ENCODE peak calls at places on chromosomes 16 and 17, in five cellular contexts. S, Q, J, X and A are unnamed samples.

GRCh38 chr16:4392382-4393242 is 21.0 kb downstream of the VASN start:
- DNase-seq in J (no peak), S (peak), Q (peak), X (no peak), A (no peak)

GRCh38 chr17:78378225-78379133 is at the start of gene PGS1:
- DNase-seq in Q (peak), X (peak), S (peak), J (no peak), A (no peak)

GRCh38 chr16:29900102-29900887 is at the start of gene ASPHD1:
- DNase-seq in J (no peak), S (peak), Q (peak), X (peak), A (peak)

GRCh38 chr17:65564793-65565192 is 3.3 kb upstream of the AXIN2 start:
- DNase-seq in Q (no peak), S (peak), X (no peak), J (no peak), A (peak)

GRCh38 chr17:64507418-64507766 is 615 bp downstream of the CEP95 start:
- DNase-seq in Q (no peak), X (peak), J (peak), S (peak), A (no peak)

GRCh38 chr17:12320286-12320685 is 299.6 kb downstream of the MAP2K4 start:
- DNase-seq in S (no peak), J (peak), X (no peak), Q (no peak), A (no peak)

GRCh38 chr17:7476474-7476873 is 3.0 kb downstream of the ZBTB4 start:
- DNase-seq in X (no peak), Q (no peak), J (no peak), S (peak), A (no peak)

GRCh38 chr17:77540975-77541374 is 400.2 kb downstream of the SEC14L1 start:
- DNase-seq in X (no peak), S (no peak), Q (no peak), J (no peak), A (no peak)

GRCh38 chr17:64155751-64156544 is 26.0 kb upstream of the ERN1 start:
- DNase-seq in Q (peak), J (no peak), X (peak), S (peak), A (no peak)

GRCh38 chr17:32287804-32288511 is 22.3 kb downstream of the RHBDL3 start:
- DNase-seq in S (no peak), X (no peak), Q (no peak), J (no peak), A (no peak)

GRCh38 chr17:10048951-10049350 is 143.9 kb upstream of the RCVRN start:
- DNase-seq in Q (no peak), J (no peak), X (no peak), S (no peak), A (no peak)

GRCh38 chr16:85755929-85756768 is 5.3 kb upstream of the C16orf74 start:
- DNase-seq in Q (no peak), X (no peak), S (no peak), J (no peak), A (no peak)

GRCh38 chr17:79019631-79020584 is 4.1 kb upstream of the C1QTNF1 start:
- DNase-seq in Q (peak), J (no peak), X (peak), S (peak), A (peak)

GRCh38 chr16:80569440-80570105 is 28.8 kb downstream of the DYNLRB2 start:
- DNase-seq in S (peak), X (no peak), Q (no peak), J (no peak), A (peak)

GRCh38 chr17:31310877-31311276 is 3.0 kb downstream of the EVI2B start:
- DNase-seq in Q (no peak), X (no peak), S (no peak), J (no peak), A (no peak)

GRCh38 chr17:4182043-4182442 is 39.0 kb downstream of the CYB5D2 start:
- DNase-seq in J (no peak), Q (no peak), X (no peak), S (no peak), A (no peak)

GRCh38 chr16:2971985-2972784 is 3.0 kb downstream of the PAQR4 start:
- DNase-seq in J (no peak), Q (no peak), X (no peak), S (no peak), A (no peak)

GRCh38 chr16:86077243-86077940 is 178.4 kb downstream of the IRF8 start:
- DNase-seq in S (no peak), Q (no peak), X (no peak), J (no peak), A (no peak)

GRCh38 chr17:80945736-80946135 is 45.9 kb upstream of the CHMP6 start:
- DNase-seq in S (no peak), J (no peak), X (no peak), Q (no peak), A (no peak)

GRCh38 chr16:11036040-11036439 is 91.7 kb downstream of the CLEC16A start:
- DNase-seq in S (no peak), X (no peak), J (no peak), Q (no peak), A (no peak)

GRCh38 chr17:58153046-58153445 is 4.9 kb downstream of the OR4D1 start:
- DNase-seq in X (no peak), S (no peak), J (no peak), Q (no peak), A (no peak)

GRCh38 chr17:48989100-48989499 is 8.1 kb upstream of the IGF2BP1 start:
- DNase-seq in S (no peak), J (no peak), Q (no peak), X (no peak), A (no peak)

GRCh38 chr17:7586673-7587419 is 3.0 kb downstream of the SOX15 start:
- DNase-seq in X (peak), J (no peak), Q (no peak), S (no peak), A (no peak)

GRCh38 chr16:79776243-79776884 is 175.8 kb upstream of the MAF start:
- DNase-seq in X (peak), J (no peak), Q (no peak), S (peak), A (peak)

GRCh38 chr16:23710504-23710903 is 2.5 kb downstream of the ERN2 start:
- DNase-seq in X (no peak), J (no peak), Q (no peak), S (no peak), A (no peak)

GRCh38 chr16:85959686-85960085 is 60.7 kb downstream of the IRF8 start:
- DNase-seq in Q (no peak), J (no peak), X (peak), S (no peak), A (no peak)

GRCh38 chr17:7404737-7405412 is 978 bp upstream of the TMEM256 start:
- DNase-seq in Q (peak), S (peak), J (no peak), X (peak), A (no peak)

DNA sequence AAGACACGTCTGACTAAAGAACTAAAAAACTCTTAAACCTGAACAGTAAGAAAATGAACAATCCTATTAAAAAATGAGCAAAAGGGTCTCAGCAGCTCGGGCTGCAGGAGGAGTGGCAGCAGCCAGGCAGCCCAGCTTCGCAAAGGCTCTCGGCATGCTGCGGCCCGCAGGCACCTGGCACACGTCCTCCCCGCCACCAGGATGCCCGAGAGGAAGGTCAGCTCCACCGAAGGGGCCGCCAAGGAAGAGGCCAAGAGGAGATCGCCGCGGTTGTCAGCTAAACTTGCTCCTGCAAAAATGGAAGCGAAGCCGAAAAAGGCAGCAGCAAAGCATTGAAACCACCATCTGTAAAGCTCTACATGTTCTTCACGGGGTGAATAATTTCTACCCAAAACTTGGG is 173.5 kb downstream of the BCAS3 start:
- DNase-seq in J (no peak), X (no peak), Q (no peak), S (no peak), A (no peak)
- H3K4me3 ChIP-seq in J (no peak), X (no peak), Q (no peak), S (no peak), A (no peak)

DNA sequence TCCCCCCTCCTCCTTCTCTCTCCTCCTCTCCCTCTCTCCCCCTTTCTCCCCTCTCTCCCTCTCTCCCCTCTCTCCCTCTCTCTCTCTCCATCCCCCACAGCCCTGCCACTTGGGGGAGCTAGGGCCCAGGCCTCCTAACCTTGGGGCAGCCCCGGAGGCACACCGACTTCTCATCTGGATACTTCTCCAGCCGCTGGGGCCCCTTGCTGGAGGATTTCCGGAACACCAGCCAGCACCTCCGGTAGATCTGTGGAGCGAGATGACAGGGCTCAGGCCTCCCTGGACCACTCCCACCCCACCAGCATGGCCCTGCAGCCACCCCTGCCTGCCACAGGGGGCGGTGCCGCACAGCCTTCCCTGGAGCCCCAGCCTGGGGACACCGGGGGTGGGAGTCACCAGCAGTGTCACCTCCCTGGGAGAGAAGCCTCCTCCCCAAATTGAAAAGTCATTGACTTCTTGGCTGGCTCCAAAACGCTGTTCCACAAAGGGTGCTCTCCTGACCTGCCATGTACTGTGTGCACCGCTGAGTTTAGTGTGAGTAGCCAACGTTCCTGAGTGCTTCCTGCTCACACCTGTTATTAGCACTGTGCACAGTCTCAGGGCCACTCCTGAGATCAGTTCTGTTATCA is 10.5 kb downstream of the DOK4 start:
- DNase-seq in S (no peak), X (no peak), Q (no peak), J (no peak), A (no peak)
- TF ChIP-seq CTCF in S (peak), X (no peak), Q (peak), J (peak), A (peak)

DNA sequence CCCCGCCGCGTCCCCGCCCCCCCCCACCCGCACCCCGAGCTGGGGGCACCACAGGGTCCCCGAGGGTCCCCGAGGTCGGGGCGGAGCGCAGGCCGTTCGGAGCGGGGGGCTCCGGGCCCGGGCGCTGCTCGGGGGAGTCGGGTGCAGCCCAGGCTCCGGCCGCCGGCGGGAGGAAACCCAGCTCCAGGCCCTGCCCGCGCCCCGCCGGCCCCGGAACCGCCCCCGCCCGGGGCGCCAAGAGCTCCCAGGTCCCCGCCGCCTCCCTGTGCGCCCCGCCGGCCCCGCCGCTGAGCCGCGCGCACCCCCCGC is 33.2 kb upstream of the RPH3AL start:
- DNase-seq in J (no peak), X (no peak), S (no peak), Q (no peak), A (no peak)
- H3K4me3 ChIP-seq in J (peak), X (peak), S (peak), Q (peak), A (peak)

DNA sequence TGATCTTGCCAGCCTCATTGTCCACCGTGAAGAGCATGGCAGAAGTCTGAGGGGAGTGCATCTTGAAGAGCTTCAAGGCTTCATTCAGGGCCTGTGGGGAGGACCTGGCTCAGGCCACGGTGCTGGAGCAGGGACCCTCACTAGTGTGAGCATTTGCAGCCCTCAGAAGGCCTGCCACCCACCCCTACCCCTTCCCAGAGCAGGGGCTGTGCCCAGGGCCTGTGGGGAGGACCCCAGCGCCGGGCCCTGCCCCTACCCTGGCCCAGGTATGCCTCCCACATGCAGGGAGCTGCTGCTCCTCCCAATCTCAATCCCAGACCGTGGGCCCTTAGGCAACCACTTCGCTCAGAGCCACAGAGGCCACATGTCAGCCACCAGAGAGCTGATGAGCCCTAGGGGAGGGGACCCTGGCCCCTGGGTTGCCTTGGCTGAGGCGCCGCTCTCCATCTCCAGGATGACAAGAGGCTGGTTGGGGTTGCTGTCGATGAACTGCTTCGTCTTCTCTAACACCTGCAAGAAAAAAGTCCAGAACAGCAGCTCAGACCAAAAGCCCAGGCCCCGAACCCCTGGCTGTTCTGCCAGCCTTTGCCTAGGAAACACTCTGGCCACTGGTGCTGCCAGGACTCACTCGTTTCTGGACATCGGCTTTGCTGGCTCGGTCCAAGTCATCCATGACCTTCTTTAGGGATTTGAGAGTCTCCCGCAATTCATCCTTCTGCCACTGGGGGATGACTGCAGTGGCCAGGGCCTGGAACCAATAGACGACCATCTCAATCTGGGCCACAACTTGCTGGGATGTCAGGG is 1.8 kb upstream of the EXOSC6 start:
- DNase-seq in X (peak), J (no peak), S (peak), Q (no peak), A (no peak)
- TF ChIP-seq CTCF in X (peak), J (peak), S (peak), Q (no peak), A (peak)

DNA sequence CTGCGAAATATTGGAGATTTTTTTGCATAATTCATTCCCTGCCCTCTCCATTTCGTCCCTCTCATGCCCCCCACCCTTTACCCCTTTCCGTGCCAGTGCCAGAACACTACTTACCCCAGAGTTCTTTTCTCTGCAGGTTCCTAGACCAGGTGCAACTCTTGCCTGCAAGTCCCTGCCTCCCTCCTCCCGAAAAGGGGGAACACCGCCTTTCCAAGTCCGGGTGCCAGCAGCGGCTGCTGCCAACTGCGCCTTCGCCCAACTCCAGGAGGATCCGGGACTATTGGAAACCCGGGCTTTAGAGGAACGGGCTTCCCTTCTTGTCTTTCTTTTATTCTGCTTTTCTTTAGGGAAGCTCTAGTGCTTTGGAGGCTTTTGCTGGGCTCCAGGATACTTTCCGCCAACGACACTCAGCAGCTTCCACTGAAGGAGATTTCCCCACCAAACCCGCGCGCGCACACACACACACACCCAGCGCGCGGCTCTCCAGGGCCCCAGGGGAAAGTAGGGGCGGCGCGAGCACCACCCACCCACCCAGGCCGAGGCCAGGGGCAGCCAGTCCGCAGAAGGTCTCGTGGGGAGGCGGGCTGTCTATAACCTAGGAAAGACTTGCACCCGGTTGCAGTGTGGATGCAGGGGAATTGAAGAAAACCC is 770 bp upstream of the CA10 start:
- DNase-seq in J (no peak), S (no peak), X (no peak), Q (no peak), A (no peak)
- H3K4me3 ChIP-seq in J (no peak), S (no peak), X (no peak), Q (no peak), A (no peak)

DNA sequence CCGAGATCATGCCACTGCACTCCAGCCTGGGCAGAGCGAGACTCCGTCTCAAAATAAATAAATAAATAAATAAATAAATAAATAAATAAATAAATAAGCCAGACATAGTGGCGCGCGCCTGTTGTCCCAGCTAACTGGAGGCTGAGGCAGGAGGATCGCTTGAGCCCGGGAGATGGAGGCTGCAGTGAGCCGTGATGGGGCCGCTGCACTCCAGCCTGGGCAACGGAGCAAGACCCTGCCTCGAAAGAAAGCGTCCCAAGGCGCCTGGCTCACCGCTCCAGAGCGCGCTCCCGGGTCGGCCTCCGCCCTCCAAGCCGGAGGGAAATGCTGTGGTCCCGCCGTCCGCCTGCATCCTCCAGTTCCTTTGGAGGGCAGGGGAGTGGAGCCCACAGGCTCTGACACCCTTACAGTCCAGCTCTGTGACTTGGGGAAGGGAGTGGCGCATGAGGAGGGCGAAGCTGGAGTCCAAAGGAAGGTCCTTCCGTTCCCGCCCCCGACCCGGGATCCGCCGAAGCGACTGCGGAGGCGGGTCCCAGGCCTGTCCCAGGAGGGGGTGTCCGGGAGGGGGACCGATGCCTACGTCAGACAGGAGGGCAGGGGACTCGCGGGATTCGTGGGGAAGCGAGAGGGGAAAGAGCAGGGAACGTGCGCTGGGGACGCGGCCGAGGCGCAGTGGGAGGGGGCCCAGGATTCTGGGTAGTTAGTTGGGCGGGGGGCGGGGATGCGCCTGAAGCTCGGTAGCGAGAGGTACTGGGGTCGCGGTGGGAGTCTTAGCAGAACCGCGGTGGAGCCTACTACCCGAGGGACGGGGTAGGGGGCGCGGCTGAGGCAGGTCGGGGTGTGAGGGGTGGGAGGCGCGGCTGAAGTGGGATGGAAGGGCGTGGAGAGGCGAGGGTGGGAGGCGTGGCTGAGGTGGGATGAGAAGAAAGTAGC is 8.4 kb upstream of the TRPV2 start:
- DNase-seq in X (no peak), S (no peak), Q (no peak), J (no peak), A (no peak)
- TF ChIP-seq CTCF in X (no peak), S (no peak), Q (no peak), J (no peak), A (no peak)

GRCh38 chr16:87854053-87854906 is 15.0 kb downstream of the SLC7A5 start:
- DNase-seq in X (no peak), Q (no peak), J (no peak), S (no peak), A (no peak)
- H3K4me3 ChIP-seq in X (peak), Q (peak), J (no peak), S (no peak), A (no peak)